ENCODE peak calls at places on chromosomes 4 and X, in four cellular contexts. K is stomach, I is testis, X is ovary. P is an unnamed sample. For H3K27me3, the result is how much of the 10 kb centered on the place peaks cover.

GRCh38 chr4:80362578-80363181 is 27.1 kb downstream of the CFAP299 start:
- DNase-seq in I (peak), K (no peak), X (peak), P (no peak)

GRCh38 chrX:68177542-68177941 is 255.8 kb downstream of the OPHN1 start:
- DNase-seq in I (no peak), X (no peak), K (no peak), P (no peak)

GRCh38 chr4:163540448-163540847 is 46.0 kb downstream of the TMA16 start:
- DNase-seq in K (no peak), I (no peak), X (no peak), P (no peak)

GRCh38 chr4:76639292-76639691 is 204.3 kb downstream of the SHROOM3 start:
- DNase-seq in X (no peak), K (no peak), I (no peak), P (no peak)

GRCh38 chrX:151722241-151722846 is 6.5 kb downstream of the FATE1 start:
- DNase-seq in X (peak), I (no peak), K (peak), P (no peak)

GRCh38 chr4:183635737-183636136 is 23.2 kb downstream of the RWDD4 start:
- DNase-seq in K (no peak), I (peak), X (no peak), P (no peak)

GRCh38 chrX:18272222-18272621 is 51.5 kb upstream of the BEND2 start:
- DNase-seq in K (no peak), X (no peak), I (no peak), P (no peak)

GRCh38 chr4:140066031-140066930 is 87.7 kb downstream of the MAML3 start:
- DNase-seq in I (no peak), X (no peak), K (no peak), P (no peak)

GRCh38 chrX:11768039-11768438 is 10.0 kb downstream of the MSL3 start:
- DNase-seq in K (no peak), I (no peak), X (no peak), P (no peak)

GRCh38 chr4:121484633-121485032 is 103.8 kb upstream of the QRFPR start:
- DNase-seq in I (peak), X (no peak), K (peak), P (no peak)

GRCh38 chrX:35728481-35728880 is 69.7 kb upstream of the MAGEB16 start:
- DNase-seq in X (no peak), I (no peak), K (no peak), P (no peak)

DNA sequence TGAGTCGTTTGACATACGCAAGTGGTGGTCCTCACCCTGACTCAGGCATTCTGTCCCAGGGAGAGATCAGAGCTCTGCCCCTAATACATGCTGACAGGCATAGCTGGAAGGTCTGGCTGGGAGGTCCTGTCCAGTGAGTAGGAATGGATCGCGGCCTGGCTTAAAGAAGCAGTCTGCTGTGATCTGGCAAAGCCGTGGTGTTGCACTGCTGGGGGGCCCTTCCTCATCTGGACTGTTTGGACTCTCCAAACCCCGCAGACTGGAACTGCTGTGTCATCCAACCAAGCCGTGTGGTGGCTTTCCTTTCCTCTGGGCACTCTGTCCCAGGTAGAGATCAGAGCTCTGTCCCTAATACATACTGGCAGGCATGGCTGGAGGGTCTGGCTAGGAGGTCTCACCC is 64.3 kb upstream of the MAGEB16 start:
- DNase-seq in K (no peak), I (no peak), X (no peak), P (no peak)
- H3K27me3 ChIP-seq in K (under half), I (under half), X (under half), P (under half)

DNA sequence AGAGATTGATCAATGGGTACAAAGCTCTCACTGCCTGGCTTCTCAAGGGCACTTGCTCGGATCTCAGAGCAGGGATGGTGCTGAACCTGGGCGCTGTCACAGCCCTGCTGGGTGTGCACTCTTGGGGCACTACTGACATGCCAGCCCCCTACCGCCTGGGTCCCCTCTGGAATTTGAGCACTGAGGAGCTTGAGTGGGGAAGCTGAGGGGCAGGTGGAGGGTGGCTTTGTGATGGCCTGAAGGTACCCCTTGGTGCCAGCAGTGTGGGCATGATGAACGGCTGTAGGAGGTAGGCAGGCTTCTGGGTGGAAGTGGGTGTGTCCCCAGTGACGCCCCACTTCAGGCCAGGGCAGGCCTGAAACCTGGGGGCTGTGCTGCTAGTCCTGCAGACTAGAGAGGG is 379.1 kb upstream of the GRID2 start:
- DNase-seq in K (no peak), X (no peak), I (no peak), P (no peak)
- H3K27ac ChIP-seq in K (no peak), X (no peak), I (no peak), P (no peak)

GRCh38 chr4:57081651-57082349 is 28.4 kb downstream of the IGFBP7 start:
- DNase-seq in K (no peak), X (no peak), I (no peak), P (no peak)

GRCh38 chr4:57083107-57083506 is 27.1 kb downstream of the IGFBP7 start:
- DNase-seq in I (no peak), K (no peak), X (no peak), P (no peak)

GRCh38 chr4:57078685-57079521 is 31.3 kb downstream of the IGFBP7 start:
- DNase-seq in I (no peak), K (no peak), X (no peak), P (no peak)

GRCh38 chr4:57077550-57078311 is 32.5 kb downstream of the IGFBP7 start:
- DNase-seq in I (no peak), X (no peak), K (no peak), P (no peak)

DNA sequence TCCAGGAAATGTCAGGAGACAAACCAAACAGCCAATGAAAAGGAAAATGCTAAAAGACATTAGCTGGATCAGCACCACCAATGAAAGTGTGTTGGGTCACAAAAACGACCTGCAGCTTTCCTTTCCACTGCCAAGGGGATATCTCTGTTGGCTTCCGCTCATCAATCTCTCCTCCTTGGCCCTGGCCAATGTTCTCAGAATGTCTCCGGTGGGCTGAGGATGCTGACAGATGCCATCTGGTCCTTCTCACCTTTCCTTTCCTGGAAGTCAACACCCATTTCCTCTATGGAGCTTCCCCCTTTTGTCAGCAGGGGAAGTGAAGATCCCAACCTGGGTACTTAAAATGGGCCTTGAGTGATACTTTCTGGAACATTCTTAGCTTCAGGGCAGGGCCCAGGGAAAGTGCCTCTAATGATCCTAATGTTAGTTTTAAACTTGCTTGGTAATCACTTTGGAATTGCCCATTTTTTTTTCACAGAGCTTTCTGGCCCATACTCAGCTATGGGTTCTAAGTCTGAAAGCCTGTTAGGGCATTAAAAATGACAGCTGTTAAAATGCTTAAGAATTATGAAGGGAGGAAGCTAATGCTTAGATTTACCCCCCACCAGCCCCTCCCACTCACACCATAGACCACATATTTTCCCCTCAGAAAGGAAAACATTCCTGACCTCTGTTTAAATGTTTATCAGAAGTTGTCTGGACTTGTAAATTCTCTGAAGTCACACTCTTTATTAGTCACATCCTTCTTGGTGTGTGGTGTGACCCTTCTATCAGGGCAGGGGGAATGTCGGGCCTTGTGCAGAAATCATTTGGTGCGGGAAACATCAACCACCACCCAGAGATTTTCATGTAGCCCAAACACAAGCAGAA is 29.2 kb downstream of the IGFBP7 start:
- DNase-seq in K (no peak), X (no peak), I (no peak), P (no peak)
- TF ChIP-seq POLR2A in K (no peak), X (no peak), I (no peak), P (no peak)

GRCh38 chrX:370244-370962 is 16.3 kb downstream of the PPP2R3B start:
- DNase-seq in K (no peak), I (no peak), X (no peak), P (no peak)

GRCh38 chrX:368811-369562 is 17.7 kb downstream of the PPP2R3B start:
- DNase-seq in X (no peak), K (no peak), I (no peak), P (no peak)

GRCh38 chrX:367349-367748 is 19.4 kb downstream of the PPP2R3B start:
- DNase-seq in X (no peak), K (no peak), I (no peak), P (no peak)

GRCh38 chrX:369563-370101 is 17.1 kb downstream of the PPP2R3B start:
- DNase-seq in I (no peak), K (no peak), X (no peak), P (no peak)

GRCh38 chrX:367866-368265 is 18.8 kb downstream of the PPP2R3B start:
- DNase-seq in I (no peak), K (no peak), X (no peak), P (no peak)
- H3K27me3 ChIP-seq in I (under half), K (under half), X (under half), P (under half)

DNA sequence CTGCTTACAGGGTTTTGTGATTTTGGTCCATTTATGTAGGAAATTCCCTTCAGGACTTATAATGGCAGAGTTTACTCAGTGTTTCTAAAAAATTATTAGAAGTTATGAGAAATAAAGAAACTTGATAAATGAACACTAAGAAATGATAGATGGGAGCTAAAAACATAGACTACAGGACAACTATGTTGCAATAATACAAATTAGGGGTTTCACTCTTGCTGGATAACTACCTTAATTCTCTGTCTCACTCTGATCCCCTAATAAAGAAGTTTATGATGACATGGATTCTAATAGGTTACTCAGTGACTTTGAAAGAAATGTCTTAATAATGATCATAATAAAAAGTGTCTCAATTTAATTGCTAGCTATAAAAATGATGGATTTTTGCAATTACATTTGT is 23.3 kb upstream of the BBS12 start:
- DNase-seq in I (no peak), K (no peak), X (no peak), P (no peak)
- H3K27ac ChIP-seq in I (no peak), K (no peak), X (no peak), P (no peak)

P was measured in breast epithelium.